ENCODE peak calls at places on chromosomes 12 and 14, in nine cellular contexts. G, F, E, J, A, B, U, Z and V are unnamed samples.

GRCh38 chr12:50411051-50411660 is 10.5 kb downstream of the LARP4 start:
- DNase-seq in G (no peak), F (no peak), E (peak), J (no peak), A (no peak), B (no peak), U (peak), Z (no peak), V (no peak)

GRCh38 chr12:18158774-18159557 is 69.0 kb upstream of the RERGL start:
- DNase-seq in G (peak), F (no peak), E (no peak), J (peak), A (no peak), B (no peak), U (peak), Z (no peak), V (no peak)

GRCh38 chr12:98799411-98799810 is 154.3 kb downstream of the APAF1 start:
- DNase-seq in G (no peak), F (no peak), E (no peak), J (no peak), A (no peak), B (no peak), U (no peak), Z (no peak), V (no peak)

GRCh38 chr12:39451977-39452376 is 9.1 kb upstream of the KIF21A start:
- DNase-seq in G (no peak), F (no peak), E (no peak), J (no peak), A (no peak), B (no peak), U (no peak), Z (no peak), V (no peak)

GRCh38 chr12:77947326-77947725 is 116.6 kb downstream of the NAV3 start:
- DNase-seq in G (no peak), F (no peak), E (no peak), J (no peak), A (no peak), B (peak), U (peak), Z (no peak), V (no peak)

GRCh38 chr14:37399517-37399916 is 195.5 kb downstream of the FOXA1 start:
- DNase-seq in G (no peak), F (no peak), E (no peak), J (no peak), A (no peak), B (no peak), U (no peak), Z (no peak), V (no peak)

GRCh38 chr12:60101715-60102114 is 505.9 kb downstream of the SLC16A7 start:
- DNase-seq in G (no peak), F (no peak), E (no peak), J (no peak), A (no peak), B (peak), U (peak), Z (no peak), V (no peak)

GRCh38 chr12:75550401-75550851 is 39.0 kb upstream of the KRR1 start:
- DNase-seq in G (no peak), F (no peak), E (no peak), J (no peak), A (no peak), B (peak), U (peak), Z (no peak), V (peak)

GRCh38 chr12:21614510-21614909 is 9.9 kb upstream of the GYS2 start:
- DNase-seq in G (no peak), F (no peak), E (no peak), J (no peak), A (no peak), B (no peak), U (no peak), Z (no peak), V (no peak)

GRCh38 chr12:42729532-42729895 is 140.0 kb upstream of the PRICKLE1 start:
- DNase-seq in G (no peak), F (no peak), E (no peak), J (no peak), A (no peak), B (peak), U (no peak), Z (no peak), V (no peak)

GRCh38 chr12:91040356-91040755 is 17.5 kb downstream of the KERA start:
- DNase-seq in G (no peak), F (no peak), E (no peak), J (no peak), A (no peak), B (peak), U (peak), Z (no peak), V (no peak)

GRCh38 chr14:92945959-92946846 is 23.3 kb downstream of the CHGA start:
- DNase-seq in G (no peak), F (no peak), E (peak), J (no peak), A (no peak), B (peak), U (peak), Z (peak), V (peak)

GRCh38 chr14:32414808-32415255 is 85.7 kb downstream of the AKAP6 start:
- DNase-seq in G (no peak), F (no peak), E (no peak), J (no peak), A (no peak), B (peak), U (peak), Z (no peak), V (no peak)

GRCh38 chr12:111446044-111446581 is 40.4 kb downstream of the SH2B3 start:
- DNase-seq in G (no peak), F (no peak), E (no peak), J (peak), A (no peak), B (no peak), U (peak), Z (no peak), V (peak)

GRCh38 chr12:58069268-58069967 is 128.1 kb downstream of the ATP23 start:
- DNase-seq in G (no peak), F (no peak), E (no peak), J (no peak), A (no peak), B (peak), U (peak), Z (no peak), V (no peak)

GRCh38 chr14:100738269-100738691 is 11.6 kb downstream of the DLK1 start:
- DNase-seq in G (no peak), F (no peak), E (no peak), J (no peak), A (no peak), B (no peak), U (no peak), Z (peak), V (no peak)

GRCh38 chr12:56631790-56632700 is 1.9 kb upstream of the BAZ2A start:
- DNase-seq in G (peak), F (peak), E (peak), J (peak), A (peak), B (no peak), U (peak), Z (peak), V (peak)